ENCODE peak calls at places on chromosome 9, in nine cellular contexts. I, A, F, J, Z, U, E, G and Y are unnamed samples.

GRCh38 chr9:87395804-87396458 is 101.7 kb upstream of the DAPK1 start:
- DNase-seq in U (peak), I (no peak), Z (no peak), E (no peak), A (no peak), J (no peak), G (no peak), F (no peak), Y (no peak)

GRCh38 chr9:92294297-92294676 is 790 bp upstream of the IARS1 start:
- DNase-seq in J (peak), F (no peak), G (no peak), A (peak), Z (no peak), E (peak), I (no peak), U (no peak), Y (no peak)

GRCh38 chr9:82124090-82124489 is 135.5 kb downstream of the SPATA31D1 start:
- DNase-seq in G (no peak), J (peak), F (no peak), A (no peak), I (no peak), Z (no peak), U (no peak), E (no peak), Y (no peak)

GRCh38 chr9:70315389-70315788 is 56.6 kb downstream of the SMC5 start:
- DNase-seq in I (no peak), G (no peak), U (no peak), J (peak), E (no peak), Z (no peak), A (no peak), F (no peak), Y (no peak)

GRCh38 chr9:125293134-125293533 is 31.5 kb downstream of the GAPVD1 start:
- DNase-seq in F (no peak), E (no peak), U (no peak), J (no peak), G (no peak), Z (no peak), A (no peak), I (no peak), Y (no peak)

GRCh38 chr9:89319015-89319905 is 960 bp downstream of the SECISBP2 start:
- DNase-seq in U (no peak), J (no peak), Z (no peak), G (no peak), A (no peak), I (no peak), E (no peak), F (no peak), Y (no peak)

GRCh38 chr9:131601683-131602181 is 56.4 kb downstream of the PRRT1B start:
- DNase-seq in G (no peak), F (no peak), I (no peak), Z (no peak), J (no peak), E (no peak), U (no peak), A (no peak), Y (no peak)

GRCh38 chr9:98445576-98445975 is 190.1 kb upstream of the TBC1D2 start:
- DNase-seq in Z (no peak), F (no peak), J (no peak), U (peak), A (no peak), G (peak), I (no peak), E (no peak), Y (no peak)

GRCh38 chr9:135468866-135469521 is 10.6 kb upstream of the PPP1R26 start:
- DNase-seq in A (no peak), Z (no peak), J (peak), E (peak), F (no peak), U (no peak), I (no peak), G (no peak), Y (no peak)

GRCh38 chr9:36207016-36207415 is 16.3 kb downstream of the CLTA start:
- DNase-seq in U (no peak), E (no peak), J (peak), F (no peak), A (no peak), Z (peak), G (no peak), I (no peak), Y (no peak)

GRCh38 chr9:1156794-1157193 is 106.6 kb downstream of the DMRT2 start:
- DNase-seq in I (no peak), U (no peak), F (no peak), E (no peak), J (no peak), G (no peak), Z (no peak), A (no peak), Y (no peak)

GRCh38 chr9:69667306-69667705 is 4.9 kb downstream of the APBA1 start:
- DNase-seq in F (no peak), Z (no peak), G (no peak), A (no peak), I (no peak), U (peak), J (no peak), E (no peak), Y (no peak)

GRCh38 chr9:104075801-104076753 is 18.0 kb upstream of the SMC2 start:
- DNase-seq in U (no peak), A (no peak), I (no peak), E (no peak), F (no peak), J (peak), G (no peak), Z (no peak), Y (no peak)

GRCh38 chr9:130159814-130160670 is 12.2 kb upstream of the NCS1 start:
- DNase-seq in I (no peak), J (no peak), G (no peak), F (no peak), Z (no peak), U (no peak), E (no peak), A (no peak), Y (no peak)

GRCh38 chr9:85258823-85259370 is 482.9 kb downstream of the AGTPBP1 start:
- DNase-seq in I (peak), G (peak), U (peak), Z (peak), A (no peak), F (peak), E (no peak), J (no peak), Y (peak)

GRCh38 chr9:6780690-6781089 is 22.9 kb downstream of the KDM4C start:
- DNase-seq in I (no peak), G (no peak), A (no peak), F (no peak), Z (no peak), E (no peak), J (peak), U (no peak), Y (no peak)

GRCh38 chr9:125889122-125889523 is 141.9 kb downstream of the PBX3 start:
- DNase-seq in Z (peak), E (no peak), I (peak), A (peak), G (no peak), U (no peak), F (no peak), J (peak), Y (no peak)

GRCh38 chr9:129458155-129458661 is 162.7 kb downstream of the C9orf50 start:
- DNase-seq in E (peak), A (no peak), Z (no peak), F (no peak), I (no peak), G (no peak), U (no peak), J (no peak), Y (no peak)

GRCh38 chr9:132670359-132670815 is at the start of gene GTF3C4:
- DNase-seq in F (peak), Z (peak), J (peak), I (peak), E (peak), U (peak), A (peak), G (peak), Y (peak)

GRCh38 chr9:123266655-123267421 is 1.5 kb downstream of the STRBP start:
- DNase-seq in Z (no peak), I (no peak), F (no peak), A (no peak), J (no peak), E (no peak), U (no peak), G (no peak), Y (no peak)

GRCh38 chr9:98380065-98380681 is 124.7 kb upstream of the TBC1D2 start:
- DNase-seq in J (peak), F (no peak), Z (no peak), E (no peak), A (no peak), I (no peak), G (no peak), U (no peak), Y (no peak)

GRCh38 chr9:4366649-4367330 is 66.9 kb upstream of the GLIS3 start:
- DNase-seq in I (peak), U (peak), E (no peak), G (no peak), J (peak), A (no peak), F (no peak), Z (peak), Y (peak)

GRCh38 chr9:111992523-111992922 is 95.9 kb downstream of the UGCG start:
- DNase-seq in Z (no peak), J (peak), U (no peak), A (no peak), F (no peak), E (no peak), I (no peak), G (no peak), Y (no peak)